ENCODE peak calls at places on chromosomes 2 and 18, in ten cellular contexts. J, N, G, P, C, Q, T, U, M and D are unnamed samples.

GRCh38 chr18:59570101-59570875 is 126.9 kb downstream of the CCBE1 start:
- DNase-seq in G (no peak), P (no peak), M (no peak), T (no peak), J (no peak), U (no peak), Q (no peak), N (no peak), C (no peak), D (no peak)

GRCh38 chr2:205405752-205406151 is 276.5 kb upstream of the NRP2 start:
- DNase-seq in M (no peak), T (no peak), N (peak), Q (no peak), U (no peak), P (no peak), C (no peak), G (no peak), J (no peak), D (no peak)

GRCh38 chr2:35468271-35468670 is 887.3 kb upstream of the CRIM1 start:
- DNase-seq in M (no peak), N (no peak), U (no peak), C (no peak), G (no peak), T (no peak), J (no peak), P (no peak), Q (no peak), D (no peak)

GRCh38 chr2:128538401-128538800 is 219.7 kb upstream of the HS6ST1 start:
- DNase-seq in U (no peak), C (no peak), T (no peak), M (no peak), J (no peak), Q (no peak), P (no peak), G (no peak), N (no peak), D (no peak)

GRCh38 chr2:224366269-224366668 is 35.6 kb downstream of the FAM124B start:
- DNase-seq in N (no peak), J (no peak), P (peak), Q (no peak), C (no peak), T (no peak), U (no peak), G (no peak), M (no peak), D (no peak)

GRCh38 chr18:44801796-44802195 is 121.1 kb downstream of the SETBP1 start:
- DNase-seq in Q (no peak), J (no peak), G (no peak), C (no peak), U (no peak), N (no peak), P (peak), T (no peak), M (no peak), D (peak)

GRCh38 chr2:187499941-187500532 is 52.0 kb upstream of the CALCRL start:
- DNase-seq in C (no peak), T (peak), G (no peak), N (no peak), U (peak), M (peak), Q (no peak), P (peak), J (no peak), D (peak)

GRCh38 chr18:55585050-55585449 is 2.9 kb downstream of the TCF4 start:
- DNase-seq in Q (no peak), C (no peak), P (no peak), G (no peak), U (no peak), N (no peak), J (no peak), T (no peak), M (no peak), D (no peak)

GRCh38 chr18:12765127-12765526 is 62.3 kb downstream of the PSMG2 start:
- DNase-seq in G (no peak), U (peak), J (no peak), T (no peak), N (no peak), P (no peak), C (no peak), M (no peak), Q (no peak), D (no peak)

GRCh38 chr2:206379321-206379720 is 64.0 kb upstream of the ADAM23 start:
- DNase-seq in Q (no peak), C (no peak), N (no peak), T (no peak), G (no peak), U (no peak), M (no peak), P (no peak), J (no peak), D (no peak)

GRCh38 chr18:30501594-30501993 is 540.9 kb downstream of the DSC3 start:
- DNase-seq in Q (no peak), N (no peak), M (no peak), J (no peak), G (no peak), P (no peak), T (no peak), U (no peak), C (no peak), D (no peak)

GRCh38 chr2:239944706-239945551 is 80.2 kb downstream of the NDUFA10 start:
- DNase-seq in Q (no peak), U (peak), N (no peak), G (no peak), J (no peak), M (no peak), T (no peak), C (no peak), P (no peak), D (no peak)

GRCh38 chr2:194104687-194105086 is 1552.3 kb upstream of the SLC39A10 start:
- DNase-seq in M (peak), N (no peak), G (no peak), Q (no peak), J (no peak), U (no peak), C (no peak), T (no peak), P (no peak), D (no peak)

GRCh38 chr18:34909637-34910364 is 131.4 kb upstream of the MAPRE2 start:
- DNase-seq in U (no peak), N (no peak), M (no peak), T (no peak), G (no peak), J (no peak), P (no peak), C (no peak), Q (no peak), D (no peak)

GRCh38 chr2:143684731-143685364 is 555.6 kb downstream of the ARHGAP15 start:
- DNase-seq in T (no peak), G (no peak), M (no peak), U (no peak), N (no peak), J (no peak), P (peak), C (no peak), Q (no peak), D (peak)

GRCh38 chr18:80137976-80138375 is 28.9 kb downstream of the ADNP2 start:
- DNase-seq in T (no peak), N (no peak), U (no peak), M (no peak), Q (no peak), P (no peak), C (no peak), J (no peak), G (no peak), D (no peak)

GRCh38 chr18:65610939-65611338 is 139.9 kb upstream of the CDH7 start:
- DNase-seq in U (no peak), P (no peak), G (no peak), C (no peak), Q (no peak), M (no peak), J (no peak), T (no peak), N (no peak), D (no peak)

GRCh38 chr2:6793913-6794312 is 71.8 kb downstream of the CMPK2 start:
- DNase-seq in C (no peak), T (no peak), J (no peak), Q (no peak), P (no peak), U (no peak), M (no peak), G (no peak), N (no peak), D (no peak)

GRCh38 chr2:103252781-103253180 is 490.9 kb downstream of the TMEM182 start:
- DNase-seq in P (no peak), M (no peak), N (no peak), U (no peak), J (no peak), Q (no peak), G (no peak), C (no peak), T (no peak), D (no peak)